ENCODE peak calls at places on chromosome 16, in four cellular contexts. D is left ventricle myocardium inferior, Y is heart left ventricle, H is mesendoderm. B is an unnamed sample.
A peak's percentile ranks its signal among the peaks of the same experiment; 100 is the strongest.

GRCh38 chr16:85089485-85089884 is 22.8 kb downstream of the CIBAR2 start:
- DNase-seq in Y (peak; percentile 42), H (no peak), D (no peak), B (no peak)

GRCh38 chr16:17266606-17267313 is 204.0 kb downstream of the XYLT1 start:
- DNase-seq in Y (no peak), H (no peak), D (no peak), B (no peak)

GRCh38 chr16:3797904-3798811 is 80.8 kb upstream of the TRAP1 start:
- DNase-seq in D (no peak), Y (no peak), H (peak; percentile 32), B (no peak)

GRCh38 chr16:30551781-30552180 is 6.4 kb downstream of the ZNF764 start:
- DNase-seq in H (peak; percentile 72), D (no peak), Y (no peak), B (peak; percentile 71)

GRCh38 chr16:87701505-87701921 is 64.3 kb downstream of the KLHDC4 start:
- DNase-seq in Y (no peak), H (no peak), D (no peak), B (no peak)

GRCh38 chr16:71258371-71258770 is 27.8 kb upstream of the HYDIN start:
- DNase-seq in D (no peak), Y (no peak), H (no peak), B (no peak)

GRCh38 chr16:19196871-19197270 is 28.8 kb downstream of the SYT17 start:
- DNase-seq in Y (no peak), D (no peak), H (no peak), B (no peak)

GRCh38 chr16:48611329-48612137 is 1.6 kb upstream of the N4BP1 start:
- DNase-seq in Y (no peak), D (no peak), H (peak; percentile 89), B (peak; percentile 67)

GRCh38 chr16:79278506-79278905 is 322.0 kb downstream of the MAF start:
- DNase-seq in Y (no peak), H (no peak), D (no peak), B (no peak)

GRCh38 chr16:65832269-65832668 is 534.2 kb upstream of the CDH5 start:
- DNase-seq in D (no peak), Y (no peak), H (peak; percentile 12), B (no peak)

GRCh38 chr16:87404764-87405625 is 12.9 kb downstream of the MAP1LC3B start:
- DNase-seq in D (peak; percentile 12), H (no peak), Y (no peak), B (peak; percentile 22)

GRCh38 chr16:66159987-66160386 is 206.5 kb upstream of the CDH5 start:
- DNase-seq in Y (no peak), H (no peak), D (no peak), B (no peak)

GRCh38 chr16:27762441-27762840 is 212.5 kb downstream of the KATNIP start:
- DNase-seq in H (no peak), D (no peak), Y (no peak), B (peak; percentile 23)

GRCh38 chr16:70768205-70768580 is 32.8 kb downstream of the VAC14 start:
- DNase-seq in D (no peak), Y (no peak), H (no peak), B (no peak)

GRCh38 chr16:46897471-46897870 is 13.3 kb downstream of the GPT2 start:
- DNase-seq in Y (peak; percentile 54), H (no peak), D (no peak), B (no peak)

GRCh38 chr16:6232060-6232459 is 1100.6 kb upstream of the RBFOX1 start:
- DNase-seq in D (no peak), H (peak; percentile 38), Y (no peak), B (no peak)

GRCh38 chr16:56606071-56606687 is 2.2 kb upstream of the MT2A start:
- DNase-seq in H (no peak), Y (peak; percentile 41), D (no peak), B (no peak)

GRCh38 chr16:3876695-3877094 is 3.8 kb downstream of the CREBBP start:
- DNase-seq in Y (peak; percentile 36), H (no peak), D (no peak), B (no peak)

GRCh38 chr16:75296606-75297005 is 45.2 kb upstream of the BCAR1 start:
- DNase-seq in Y (peak; percentile 83), H (no peak), D (peak; percentile 56), B (no peak)

GRCh38 chr16:68087688-68088087 is 2.5 kb downstream of the NFATC3 start:
- DNase-seq in H (no peak), Y (no peak), D (no peak), B (no peak)
- H3K4me3 ChIP-seq in H (no peak overlapping the region), Y (peak overlapping the region; percentile 93), D (peak overlapping the region; percentile 92), B (peak overlapping the region; percentile 84)

DNA sequence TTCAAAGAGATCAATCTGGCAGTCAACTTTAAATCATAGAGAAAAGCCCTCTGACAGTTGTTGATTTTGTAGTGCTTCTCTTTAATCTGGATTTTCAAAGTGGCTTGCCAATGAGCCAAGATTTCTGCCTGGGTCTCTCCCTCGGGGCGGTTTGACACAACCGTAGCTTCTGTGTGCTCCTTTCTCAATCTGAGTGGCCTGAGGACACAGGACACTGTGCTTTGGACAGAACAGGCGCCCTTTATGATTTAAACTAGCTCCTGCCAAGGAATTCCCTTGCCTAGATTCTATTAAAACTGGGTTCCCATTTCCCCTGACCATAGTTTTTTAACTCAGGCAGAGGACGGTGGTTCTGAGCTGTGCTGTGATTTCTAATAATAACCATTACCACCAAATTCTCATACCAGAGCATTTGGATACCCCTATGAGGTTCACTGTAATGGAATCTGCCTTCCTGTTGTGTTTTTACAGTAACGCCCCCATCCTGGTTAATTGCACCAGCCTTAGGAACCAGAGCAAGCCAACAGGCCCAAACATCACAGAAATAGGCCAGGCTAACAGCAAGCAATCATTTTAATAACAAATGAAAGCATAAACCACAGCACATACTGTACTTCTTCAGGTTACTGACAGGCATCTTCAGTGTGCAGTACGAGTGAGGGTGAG is 4.0 kb downstream of the ZFHX3 start:
- DNase-seq in Y (no peak), D (no peak), H (no peak), B (no peak)
- H3K27me3 ChIP-seq in Y (no peaks in the 10 kb centered on the region), D (no peaks in the 10 kb centered on the region), H (peaks cover 14% of the 10 kb centered on the region), B (no peaks in the 10 kb centered on the region)

GRCh38 chr16:89332248-89333245 is 115.0 kb downstream of the ZNF778 start:
- DNase-seq in D (no peak), Y (no peak), H (no peak), B (no peak)

GRCh38 chr16:89334461-89334860 is 117.0 kb downstream of the ZNF778 start:
- DNase-seq in H (no peak), Y (no peak), D (no peak), B (peak; percentile 32)

GRCh38 chr16:89334050-89334449 is 116.5 kb downstream of the ZNF778 start:
- DNase-seq in H (no peak), Y (no peak), D (no peak), B (no peak)

GRCh38 chr16:89330177-89330856 is 112.8 kb downstream of the ZNF778 start:
- DNase-seq in H (peak; percentile 70), Y (peak; percentile 63), D (peak; percentile 43), B (peak; percentile 59)

DNA sequence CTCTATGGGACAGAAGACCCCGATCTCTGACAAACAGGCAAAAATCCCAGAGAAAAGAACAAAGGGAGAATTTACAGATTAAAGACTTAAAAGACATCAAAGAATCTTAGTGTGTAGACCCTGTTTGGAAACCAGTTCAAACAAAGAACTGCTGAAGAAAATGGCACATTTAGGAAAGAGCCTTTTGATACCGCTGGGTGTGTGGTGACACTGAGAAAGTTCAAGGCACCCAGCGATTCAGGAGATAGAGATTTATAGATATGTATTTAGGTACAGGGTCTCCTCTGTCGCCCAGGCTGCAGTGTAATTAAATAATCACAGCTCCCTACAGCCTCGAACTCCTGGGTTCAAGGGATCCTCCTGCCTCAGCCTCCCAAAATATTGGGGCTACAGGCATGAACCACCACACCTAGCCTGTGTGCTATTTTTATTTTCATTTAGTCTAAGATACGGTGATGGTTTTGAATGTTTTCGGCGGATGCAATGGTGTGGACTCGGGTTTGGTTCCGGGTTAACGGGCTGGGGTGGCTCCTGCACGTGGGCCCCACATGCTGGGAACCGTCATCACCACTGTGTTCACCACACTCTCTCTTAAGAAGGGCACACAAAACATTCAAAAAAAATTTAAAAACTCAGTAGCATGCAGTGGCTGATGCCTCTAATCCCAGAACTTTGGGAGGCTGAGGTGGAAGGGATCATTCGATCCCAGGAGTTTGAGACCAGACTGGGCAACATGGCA is 114.0 kb downstream of the ZNF778 start:
- DNase-seq in D (no peak), Y (no peak), H (no peak), B (no peak)
- H3K4me1 ChIP-seq in D (peaks cover 91% of the 10 kb centered on the region), Y (peaks cover 56% of the 10 kb centered on the region), H (peaks cover 12% of the 10 kb centered on the region), B (peaks cover 66% of the 10 kb centered on the region)

DNA sequence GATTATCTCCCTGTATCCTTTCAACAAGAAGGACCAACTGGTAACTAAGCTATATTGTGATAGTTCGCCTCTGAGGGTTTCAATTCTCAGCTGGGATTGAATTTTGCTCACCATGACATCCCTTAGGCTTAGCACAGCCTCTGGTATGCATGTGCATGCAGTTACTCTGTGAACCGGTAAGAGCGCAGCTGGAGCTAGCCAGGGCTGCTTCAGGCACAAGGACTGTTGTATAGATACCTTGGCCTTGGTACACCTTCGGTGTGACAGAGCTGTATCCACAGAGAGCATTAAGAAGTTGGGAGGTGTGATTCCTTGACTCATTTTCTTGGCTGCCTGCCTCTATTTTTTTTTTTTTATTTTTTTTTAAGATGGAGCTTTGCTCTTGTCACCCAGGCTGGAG is 2.3 kb upstream of the NUTF2 start:
- DNase-seq in D (no peak), H (no peak), Y (no peak), B (no peak)
- H3K4me3 ChIP-seq in D (peak overlapping the region; percentile 82), H (no peak overlapping the region), Y (peak overlapping the region; percentile 25), B (peak overlapping the region; percentile 75)

B was measured in lower lobe of right lung.